ENCODE peak calls at places on chromosomes 11 and 22, in five cellular contexts. U is GM12892, G is body of pancreas, D is HCT116, S is spleen. T is an unnamed sample.

GRCh38 chr11:2717561-2717960 is 17.8 kb upstream of the KCNQ1OT1 start:
- DNase-seq in G (no peak), D (no peak), S (no peak), U (no peak), T (no peak)

GRCh38 chr11:66066751-66067150 is 3.3 kb upstream of the PACS1 start:
- DNase-seq in G (no peak), S (no peak), U (no peak), D (no peak), T (no peak)

GRCh38 chr11:7677071-7677470 is 3.8 kb upstream of the CYB5R2 start:
- DNase-seq in D (no peak), U (no peak), S (no peak), G (no peak), T (no peak)

GRCh38 chr11:111064118-111064517 is 181.4 kb upstream of the POU2AF2 start:
- DNase-seq in D (no peak), G (no peak), S (no peak), U (no peak), T (no peak)

GRCh38 chr11:73577496-73577917 is 20.4 kb downstream of the FAM168A start:
- DNase-seq in U (no peak), S (no peak), D (no peak), G (no peak), T (no peak)

GRCh38 chr11:130616578-130616977 is 168.1 kb downstream of the ADAMTS15 start:
- DNase-seq in D (no peak), G (no peak), U (no peak), S (no peak), T (no peak)

GRCh38 chr22:29313126-29314071 is 2.1 kb downstream of the RASL10A start:
- DNase-seq in D (peak), G (no peak), S (peak), U (peak), T (peak)

GRCh38 chr22:46846154-46846831 is 83.8 kb downstream of the TBC1D22A start:
- DNase-seq in S (no peak), G (no peak), D (no peak), U (no peak), T (no peak)

GRCh38 chr22:23692598-23693291 is 1.9 kb downstream of the RGL4 start:
- DNase-seq in U (no peak), D (no peak), G (no peak), S (no peak), T (no peak)

GRCh38 chr11:100515087-100515486 is 172.0 kb upstream of the ARHGAP42 start:
- DNase-seq in U (no peak), S (no peak), D (no peak), G (no peak), T (no peak)

GRCh38 chr11:11961399-11962028 is 46.9 kb downstream of the DKK3 start:
- DNase-seq in D (no peak), U (no peak), S (peak), G (no peak), T (no peak)

GRCh38 chr11:2377511-2378443 is 667 bp downstream of the CD81 start:
- DNase-seq in D (no peak), S (peak), G (peak), U (no peak), T (peak)

GRCh38 chr11:119115484-119116234 is 5.7 kb upstream of the HINFP start:
- DNase-seq in G (no peak), D (no peak), U (no peak), S (peak), T (peak)

GRCh38 chr11:88411265-88411664 is 73.7 kb upstream of the CTSC start:
- DNase-seq in S (no peak), G (no peak), D (no peak), U (no peak), T (no peak)

GRCh38 chr11:118657238-118657637 is 22.2 kb downstream of the TREH start:
- DNase-seq in D (no peak), U (no peak), G (no peak), S (no peak), T (peak)

GRCh38 chr11:28110839-28111235 is 2.6 kb downstream of the METTL15 start:
- DNase-seq in D (no peak), U (no peak), G (no peak), S (no peak), T (peak)

GRCh38 chr22:44891293-44891747 is 118.5 kb downstream of the PHF21B start:
- DNase-seq in G (no peak), S (peak), D (no peak), U (no peak), T (no peak)

GRCh38 chr11:114135737-114136151 is 76.2 kb downstream of the ZBTB16 start:
- DNase-seq in D (no peak), S (no peak), U (no peak), G (no peak), T (peak)

GRCh38 chr11:86508604-86509471 is 134.2 kb downstream of the CCDC81 start:
- DNase-seq in U (no peak), D (no peak), S (no peak), G (no peak), T (no peak)

GRCh38 chr22:33330534-33330933 is 272.4 kb upstream of the SYN3 start:
- DNase-seq in G (no peak), U (no peak), D (no peak), S (no peak), T (no peak)

GRCh38 chr11:14336507-14337503 is 22.2 kb downstream of the RRAS2 start:
- DNase-seq in D (peak), S (no peak), G (no peak), U (no peak), T (no peak)

GRCh38 chr22:39248254-39248653 is 3.5 kb upstream of the PDGFB start:
- DNase-seq in G (peak), S (no peak), U (no peak), D (no peak), T (no peak)

GRCh38 chr11:1926156-1927031 is 6.9 kb downstream of the TNNT3 start:
- DNase-seq in D (no peak), S (no peak), U (no peak), G (no peak), T (no peak)

GRCh38 chr11:110855246-110855645 is 143.0 kb upstream of the ARHGAP20 start:
- DNase-seq in D (no peak), U (no peak), S (no peak), G (no peak), T (no peak)

GRCh38 chr11:129853508-129854228 is 38.0 kb downstream of the TMEM45B start:
- DNase-seq in U (no peak), S (no peak), G (peak), D (no peak), T (no peak)

GRCh38 chr22:23803001-23803819 is 16.4 kb downstream of the SMARCB1 start:
- DNase-seq in S (no peak), D (no peak), G (no peak), U (no peak), T (no peak)

GRCh38 chr11:94746721-94747120 is 21.4 kb upstream of the AMOTL1 start:
- DNase-seq in D (no peak), G (peak), U (no peak), S (no peak), T (peak)

GRCh38 chr22:20660441-20661054 is 113.4 kb upstream of the SERPIND1 start:
- DNase-seq in U (no peak), G (no peak), S (no peak), D (no peak), T (no peak)

DNA sequence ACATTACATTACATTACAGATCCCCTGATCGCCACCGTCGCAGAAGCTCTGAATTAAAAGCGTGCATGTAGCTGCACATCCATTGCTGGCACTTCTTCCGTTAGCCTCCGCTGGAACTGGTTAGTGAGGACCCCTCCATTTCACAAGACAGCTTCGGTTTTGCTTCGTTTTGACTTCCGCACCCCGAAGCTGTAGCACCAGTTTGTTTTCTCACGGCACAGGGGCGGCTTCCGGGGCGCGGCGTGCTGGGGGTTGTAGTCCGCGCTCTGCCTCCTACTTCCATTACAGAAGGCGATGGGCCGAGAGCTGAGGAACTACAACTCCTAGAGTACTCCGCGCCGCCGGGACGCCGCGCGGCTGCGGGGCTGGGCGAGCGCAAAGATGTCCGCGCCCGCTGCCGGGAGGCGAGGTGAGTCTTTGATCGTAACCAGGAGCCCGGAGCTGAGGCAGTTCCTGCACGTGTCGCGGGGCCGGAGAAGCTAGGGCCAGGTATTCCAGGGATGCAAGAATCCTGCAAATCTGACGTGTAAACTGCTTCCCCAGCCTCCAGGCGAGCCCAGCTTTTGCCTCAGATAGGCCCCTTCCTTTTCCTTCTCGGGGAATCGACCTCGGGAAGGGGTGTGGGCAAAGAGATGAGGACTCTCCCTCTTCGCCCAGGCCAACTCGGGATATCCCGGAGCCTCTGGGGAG is at the start of gene PEX26:
- DNase-seq in D (peak), U (peak), G (peak), S (peak), T (peak)
- TF ChIP-seq POLR2A in D (no peak), U (peak), G (peak), S (peak), T (peak)

DNA sequence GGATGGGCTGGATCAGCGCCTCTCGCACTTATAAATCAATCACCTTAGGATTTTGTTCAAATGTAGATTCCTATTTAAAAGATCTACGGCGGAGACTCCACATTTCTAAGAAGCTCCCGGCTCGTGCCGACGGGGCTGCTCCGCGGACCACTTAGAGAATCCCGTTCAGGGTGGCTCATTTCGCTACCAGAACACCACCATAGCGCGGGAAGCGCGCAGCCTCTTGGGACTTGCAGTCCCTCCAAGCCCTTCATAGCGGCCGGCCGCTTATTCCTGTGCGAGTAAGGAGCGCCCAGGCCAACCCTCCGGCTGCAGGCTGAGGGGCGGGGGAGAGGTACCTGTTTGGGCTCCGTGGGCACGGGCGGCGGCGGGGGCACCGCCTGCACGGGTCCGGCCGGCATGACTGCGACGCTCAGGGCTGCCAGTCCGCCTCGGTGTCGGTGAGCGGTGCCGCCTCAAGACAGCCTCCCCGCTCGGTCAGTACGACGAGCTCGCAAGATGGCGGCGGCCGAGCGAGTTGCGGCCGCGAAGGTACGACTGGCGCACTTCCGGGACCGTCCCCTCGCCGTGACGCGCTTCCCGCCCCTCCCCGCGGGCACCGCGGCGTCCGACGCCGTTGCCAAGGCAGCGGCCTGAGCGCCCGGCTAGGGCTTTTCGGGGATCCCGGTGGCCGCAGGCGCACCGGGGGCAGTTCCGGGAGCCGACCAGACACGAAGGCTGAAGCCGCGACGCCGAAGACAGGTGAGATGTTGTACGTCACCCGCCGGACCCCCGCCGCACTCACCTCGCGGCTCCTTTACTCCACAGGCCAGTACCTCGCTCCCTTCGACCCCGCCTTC is at the start of the genes CCDC157 and SF3A1:
- DNase-seq in D (peak), G (peak), U (peak), S (peak), T (peak)
- TF ChIP-seq POLR2A in D (no peak), G (peak), U (peak), S (peak), T (peak)

GRCh38 chr22:37244114-37244921 is at the start of gene RAC2:
- DNase-seq in D (peak), U (peak), S (peak), G (peak), T (peak)
- TF ChIP-seq POLR2A in D (no peak), U (peak), S (peak), G (peak), T (peak)

GRCh38 chr22:50268655-50269113 is 1.5 kb downstream of the MAPK11 start:
- DNase-seq in U (no peak), D (no peak), S (no peak), G (peak), T (no peak)

GRCh38 chr22:50269573-50270301 is 443 bp downstream of the MAPK11 start:
- DNase-seq in G (peak), D (no peak), S (peak), U (no peak), T (no peak)

GRCh38 chr22:50271011-50271394 is 823 bp upstream of the MAPK11 start:
- DNase-seq in U (no peak), S (no peak), D (no peak), G (no peak), T (no peak)

GRCh38 chr22:50271519-50271970 is 1.4 kb upstream of the MAPK11 start:
- DNase-seq in S (peak), D (no peak), G (peak), U (peak), T (peak)

GRCh38 chr22:50270302-50271010 is at the start of gene MAPK11:
- DNase-seq in U (peak), G (peak), S (peak), D (no peak), T (peak)
- TF ChIP-seq POLR2A in U (no peak), G (no peak), S (no peak), D (no peak), T (no peak)

GRCh38 chr11:121721961-121722360 is 269.2 kb upstream of the SORL1-AS1 start:
- DNase-seq in G (peak), D (no peak), U (no peak), S (no peak), T (no peak)

GRCh38 chr11:121727942-121728341 is 275.2 kb upstream of the SORL1-AS1 start:
- DNase-seq in G (no peak), U (no peak), S (no peak), D (no peak), T (no peak)

GRCh38 chr11:121721448-121721847 is 268.7 kb upstream of the SORL1-AS1 start:
- DNase-seq in G (no peak), U (no peak), S (no peak), D (no peak), T (no peak)

GRCh38 chr11:121723261-121723741 is 270.5 kb upstream of the SORL1-AS1 start:
- DNase-seq in G (peak), U (no peak), D (no peak), S (no peak), T (no peak)

GRCh38 chr11:121722431-121723256 is 269.9 kb upstream of the SORL1-AS1 start:
- DNase-seq in U (no peak), G (peak), D (no peak), S (no peak), T (no peak)
- TF ChIP-seq POLR2A in U (no peak), G (peak), D (no peak), S (no peak), T (no peak)

GRCh38 chr11:62854013-62854824 is 14.8 kb upstream of the WDR74 start:
- DNase-seq in D (no peak), S (peak), U (no peak), G (no peak), T (peak)
- TF ChIP-seq POLR2A in D (no peak), S (no peak), U (peak), G (no peak), T (no peak)

GRCh38 chr22:43476341-43476740 is 64.5 kb downstream of the MPPED1 start:
- DNase-seq in G (no peak), U (no peak), D (no peak), S (peak), T (no peak)
- TF ChIP-seq POLR2A in G (no peak), U (no peak), D (no peak), S (no peak), T (no peak)

DNA sequence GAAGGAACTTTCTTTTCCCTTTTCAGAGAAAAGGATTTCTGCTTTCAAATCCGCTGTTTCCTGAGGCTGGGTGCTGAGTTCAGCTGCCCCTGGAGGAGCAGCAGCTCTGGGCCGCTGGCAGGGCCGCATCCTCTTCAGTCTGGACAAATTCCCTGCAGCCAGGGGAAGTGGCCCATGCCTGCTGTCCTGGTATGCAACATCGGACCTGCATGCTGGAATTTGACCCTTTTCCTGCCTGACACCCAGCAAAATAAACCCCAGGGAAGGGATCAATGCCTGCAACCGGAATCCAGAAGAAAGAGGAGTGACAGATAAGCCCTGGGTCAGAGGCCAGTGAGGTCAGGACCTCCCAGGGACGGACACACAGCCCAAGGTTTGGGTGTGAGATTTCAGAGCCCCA is 54.1 kb upstream of the LINC01488 start:
- DNase-seq in S (peak), D (no peak), U (no peak), G (no peak), T (no peak)
- TF ChIP-seq POLR2A in S (no peak), D (no peak), U (no peak), G (no peak), T (no peak)

DNA sequence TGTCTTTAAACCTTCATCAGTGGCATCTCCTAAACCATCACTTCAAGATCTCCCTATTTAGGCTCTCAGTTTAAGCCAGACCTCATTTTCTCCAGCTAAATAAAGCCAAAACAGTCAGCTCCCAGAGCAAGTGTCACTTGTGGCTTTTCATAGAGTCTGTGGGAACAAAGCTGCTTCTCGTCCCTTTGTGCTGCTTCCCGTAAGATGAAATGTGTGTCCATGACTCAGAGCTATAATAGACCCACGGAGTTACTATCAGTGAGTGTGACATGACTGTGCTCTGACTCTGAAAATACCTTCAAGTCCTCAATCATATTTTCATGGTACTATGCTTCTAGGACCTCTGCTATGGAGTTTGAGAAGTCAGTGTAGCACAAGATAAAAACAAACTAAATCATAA is 57.3 kb upstream of the SLN start:
- DNase-seq in S (no peak), G (no peak), D (peak), U (no peak), T (no peak)
- TF ChIP-seq POLR2A in S (no peak), G (no peak), D (no peak), U (no peak), T (no peak)

T was measured in erythroblast.